ENCODE peak calls at places on chromosomes 11 and 22, in ten cellular contexts. One of them, this sample, is unnamed.

GRCh38 chr11:124961972-124962609 is 8.1 kb downstream of the CCDC15 start:
- DNase-seq in AG09319: peak; percentile 49
- DNase-seq in GM20000: peak; percentile 69
- DNase-seq in spleen: no peak
- DNase-seq in foreskin fibroblast: peak; percentile 88
- DNase-seq in pancreas: no peak
- DNase-seq in kidney: no peak
- DNase-seq in endothelial cell of umbilical vein: peak; percentile 86
- DNase-seq in adrenal gland: no peak
- DNase-seq in endothelial cell: peak; percentile 31
- DNase-seq in this sample: peak; percentile 55

GRCh38 chr22:20065896-20066616 is 14.0 kb upstream of the DGCR8 start:
- DNase-seq in AG09319: no peak
- DNase-seq in GM20000: no peak
- DNase-seq in spleen: no peak
- DNase-seq in foreskin fibroblast: no peak
- DNase-seq in pancreas: no peak
- DNase-seq in kidney: no peak
- DNase-seq in endothelial cell of umbilical vein: no peak
- DNase-seq in adrenal gland: no peak
- DNase-seq in endothelial cell: no peak
- DNase-seq in this sample: no peak

GRCh38 chr11:113701491-113701890 is 4.6 kb downstream of the TMPRSS5 start:
- DNase-seq in AG09319: no peak
- DNase-seq in GM20000: no peak
- DNase-seq in spleen: no peak
- DNase-seq in foreskin fibroblast: no peak
- DNase-seq in pancreas: no peak
- DNase-seq in kidney: no peak
- DNase-seq in endothelial cell of umbilical vein: no peak
- DNase-seq in adrenal gland: no peak
- DNase-seq in endothelial cell: no peak
- DNase-seq in this sample: no peak

GRCh38 chr11:16759857-16760256 is 21.4 kb downstream of the C11orf58 start:
- DNase-seq in AG09319: no peak
- DNase-seq in GM20000: no peak
- DNase-seq in spleen: no peak
- DNase-seq in foreskin fibroblast: no peak
- DNase-seq in pancreas: no peak
- DNase-seq in kidney: no peak
- DNase-seq in endothelial cell of umbilical vein: peak; percentile 75
- DNase-seq in adrenal gland: no peak
- DNase-seq in endothelial cell: no peak
- DNase-seq in this sample: no peak

GRCh38 chr11:132312161-132312560 is 941.7 kb downstream of the NTM start:
- DNase-seq in AG09319: no peak
- DNase-seq in GM20000: no peak
- DNase-seq in spleen: no peak
- DNase-seq in foreskin fibroblast: peak; percentile 64
- DNase-seq in pancreas: no peak
- DNase-seq in kidney: no peak
- DNase-seq in endothelial cell of umbilical vein: no peak
- DNase-seq in adrenal gland: no peak
- DNase-seq in endothelial cell: no peak
- DNase-seq in this sample: peak; percentile 4

GRCh38 chr11:113345978-113346377 is 31.6 kb downstream of the TTC12 start:
- DNase-seq in AG09319: no peak
- DNase-seq in GM20000: no peak
- DNase-seq in spleen: no peak
- DNase-seq in foreskin fibroblast: no peak
- DNase-seq in pancreas: no peak
- DNase-seq in kidney: no peak
- DNase-seq in endothelial cell of umbilical vein: no peak
- DNase-seq in adrenal gland: no peak
- DNase-seq in endothelial cell: no peak
- DNase-seq in this sample: no peak

GRCh38 chr11:20158597-20159257 is 1.5 kb downstream of the DBX1 start:
- DNase-seq in AG09319: no peak
- DNase-seq in GM20000: peak; percentile 56
- DNase-seq in spleen: no peak
- DNase-seq in foreskin fibroblast: peak; percentile 82
- DNase-seq in pancreas: peak; percentile 55
- DNase-seq in kidney: peak; percentile 75
- DNase-seq in endothelial cell of umbilical vein: peak; percentile 60
- DNase-seq in adrenal gland: peak; percentile 72
- DNase-seq in endothelial cell: peak; percentile 81
- DNase-seq in this sample: peak; percentile 4

GRCh38 chr11:30585067-30585891 is 874 bp downstream of the MPPED2 start:
- DNase-seq in AG09319: no peak
- DNase-seq in GM20000: peak; percentile 53
- DNase-seq in spleen: peak; percentile 64
- DNase-seq in foreskin fibroblast: no peak
- DNase-seq in pancreas: peak; percentile 26
- DNase-seq in kidney: peak; percentile 78
- DNase-seq in endothelial cell of umbilical vein: no peak
- DNase-seq in adrenal gland: peak; percentile 54
- DNase-seq in endothelial cell: peak; percentile 46
- DNase-seq in this sample: no peak

GRCh38 chr22:46196268-46196667 is 45.9 kb downstream of the PPARA start:
- DNase-seq in AG09319: no peak
- DNase-seq in GM20000: no peak
- DNase-seq in spleen: no peak
- DNase-seq in foreskin fibroblast: peak; percentile 25
- DNase-seq in pancreas: no peak
- DNase-seq in kidney: no peak
- DNase-seq in endothelial cell of umbilical vein: no peak
- DNase-seq in adrenal gland: peak; percentile 38
- DNase-seq in endothelial cell: no peak
- DNase-seq in this sample: no peak

GRCh38 chr11:115501895-115502589 is 2.2 kb downstream of the CADM1 start:
- DNase-seq in AG09319: no peak
- DNase-seq in GM20000: peak; percentile 27
- DNase-seq in spleen: no peak
- DNase-seq in foreskin fibroblast: no peak
- DNase-seq in pancreas: no peak
- DNase-seq in kidney: no peak
- DNase-seq in endothelial cell of umbilical vein: no peak
- DNase-seq in adrenal gland: no peak
- DNase-seq in endothelial cell: peak; percentile 10
- DNase-seq in this sample: no peak

GRCh38 chr11:17739945-17740338 is 5.4 kb downstream of the KCNC1 start:
- DNase-seq in AG09319: no peak
- DNase-seq in GM20000: no peak
- DNase-seq in spleen: peak; percentile 51
- DNase-seq in foreskin fibroblast: no peak
- DNase-seq in pancreas: no peak
- DNase-seq in kidney: peak; percentile 29
- DNase-seq in endothelial cell of umbilical vein: no peak
- DNase-seq in adrenal gland: no peak
- DNase-seq in endothelial cell: no peak
- DNase-seq in this sample: no peak

GRCh38 chr11:93822359-93822758 is 28.1 kb downstream of the VSTM5 start:
- DNase-seq in AG09319: no peak
- DNase-seq in GM20000: no peak
- DNase-seq in spleen: no peak
- DNase-seq in foreskin fibroblast: no peak
- DNase-seq in pancreas: no peak
- DNase-seq in kidney: no peak
- DNase-seq in endothelial cell of umbilical vein: no peak
- DNase-seq in adrenal gland: no peak
- DNase-seq in endothelial cell: no peak
- DNase-seq in this sample: no peak

DNA sequence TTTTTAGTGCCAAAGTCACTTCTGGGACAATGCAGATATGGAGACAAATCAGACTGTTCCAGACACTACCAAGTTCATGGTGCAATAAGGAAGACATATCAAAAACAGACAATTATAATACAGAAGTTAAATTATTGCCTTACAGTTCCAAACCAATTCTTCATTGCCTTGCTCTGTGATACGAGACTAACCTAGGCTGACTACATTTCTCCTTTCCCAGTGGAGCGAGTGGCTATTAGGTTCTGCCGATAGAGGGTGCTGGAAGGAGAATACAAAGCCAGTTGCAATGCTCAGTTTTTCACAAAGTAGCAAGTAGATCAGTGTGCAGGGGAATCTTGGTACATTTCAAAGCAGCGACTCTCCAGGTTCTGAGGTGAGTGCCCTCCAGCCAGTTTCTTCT is 67.8 kb downstream of the FAM168A start:
- DNase-seq in AG09319: no peak
- DNase-seq in GM20000: no peak
- DNase-seq in spleen: no peak
- DNase-seq in foreskin fibroblast: no peak
- DNase-seq in pancreas: no peak
- DNase-seq in kidney: no peak
- DNase-seq in endothelial cell of umbilical vein: no peak
- DNase-seq in adrenal gland: no peak
- DNase-seq in endothelial cell: peak; percentile 7
- DNase-seq in this sample: no peak
- TF ChIP-seq CTCF in AG09319: peak; percentile 2
- TF ChIP-seq CTCF in GM20000: no peak
- TF ChIP-seq CTCF in spleen: no peak
- TF ChIP-seq CTCF in foreskin fibroblast: peak; percentile 12
- TF ChIP-seq CTCF in pancreas: no peak
- TF ChIP-seq CTCF in kidney: no peak
- TF ChIP-seq CTCF in endothelial cell of umbilical vein: no peak
- TF ChIP-seq CTCF in adrenal gland: no peak
- TF ChIP-seq CTCF in endothelial cell: peak; percentile 43
- TF ChIP-seq CTCF in this sample: peak; percentile 6

GRCh38 chr11:1382831-1383607 is 6.7 kb upstream of the BRSK2 start:
- DNase-seq in AG09319: no peak
- DNase-seq in GM20000: peak; percentile 92
- DNase-seq in spleen: peak; percentile 96
- DNase-seq in foreskin fibroblast: peak; percentile 86
- DNase-seq in pancreas: peak; percentile 80
- DNase-seq in kidney: peak; percentile 95
- DNase-seq in endothelial cell of umbilical vein: peak; percentile 41
- DNase-seq in adrenal gland: peak; percentile 86
- DNase-seq in endothelial cell: peak; percentile 61
- DNase-seq in this sample: no peak
- TF ChIP-seq CTCF in AG09319: no peak
- TF ChIP-seq CTCF in GM20000: no peak
- TF ChIP-seq CTCF in spleen: no peak
- TF ChIP-seq CTCF in foreskin fibroblast: no peak
- TF ChIP-seq CTCF in pancreas: no peak
- TF ChIP-seq CTCF in kidney: no peak
- TF ChIP-seq CTCF in endothelial cell of umbilical vein: no peak
- TF ChIP-seq CTCF in adrenal gland: peak; percentile 16
- TF ChIP-seq CTCF in endothelial cell: no peak
- TF ChIP-seq CTCF in this sample: no peak

GRCh38 chr11:88280673-88281316 is 56.7 kb downstream of the CTSC start:
- DNase-seq in AG09319: no peak
- DNase-seq in GM20000: no peak
- DNase-seq in spleen: no peak
- DNase-seq in foreskin fibroblast: no peak
- DNase-seq in pancreas: no peak
- DNase-seq in kidney: no peak
- DNase-seq in endothelial cell of umbilical vein: peak; percentile 72
- DNase-seq in adrenal gland: peak; percentile 43
- DNase-seq in endothelial cell: no peak
- DNase-seq in this sample: peak; percentile 31

GRCh38 chr11:88284306-88285057 is 53.1 kb downstream of the CTSC start:
- DNase-seq in AG09319: peak; percentile 27
- DNase-seq in GM20000: no peak
- DNase-seq in spleen: no peak
- DNase-seq in foreskin fibroblast: no peak
- DNase-seq in pancreas: no peak
- DNase-seq in kidney: no peak
- DNase-seq in endothelial cell of umbilical vein: peak; percentile 88
- DNase-seq in adrenal gland: no peak
- DNase-seq in endothelial cell: no peak
- DNase-seq in this sample: no peak

GRCh38 chr11:88275636-88276035 is 61.9 kb downstream of the CTSC start:
- DNase-seq in AG09319: no peak
- DNase-seq in GM20000: no peak
- DNase-seq in spleen: no peak
- DNase-seq in foreskin fibroblast: no peak
- DNase-seq in pancreas: no peak
- DNase-seq in kidney: no peak
- DNase-seq in endothelial cell of umbilical vein: no peak
- DNase-seq in adrenal gland: no peak
- DNase-seq in endothelial cell: no peak
- DNase-seq in this sample: no peak

GRCh38 chr11:88282789-88283188 is 54.7 kb downstream of the CTSC start:
- DNase-seq in AG09319: peak; percentile 8
- DNase-seq in GM20000: no peak
- DNase-seq in spleen: no peak
- DNase-seq in foreskin fibroblast: no peak
- DNase-seq in pancreas: no peak
- DNase-seq in kidney: no peak
- DNase-seq in endothelial cell of umbilical vein: no peak
- DNase-seq in adrenal gland: no peak
- DNase-seq in endothelial cell: no peak
- DNase-seq in this sample: no peak

GRCh38 chr11:88281317-88281712 is 56.2 kb downstream of the CTSC start:
- DNase-seq in AG09319: no peak
- DNase-seq in GM20000: no peak
- DNase-seq in spleen: no peak
- DNase-seq in foreskin fibroblast: peak; percentile 24
- DNase-seq in pancreas: no peak
- DNase-seq in kidney: no peak
- DNase-seq in endothelial cell of umbilical vein: no peak
- DNase-seq in adrenal gland: no peak
- DNase-seq in endothelial cell: peak; percentile 5
- DNase-seq in this sample: no peak
- TF ChIP-seq CTCF in AG09319: peak; percentile 30
- TF ChIP-seq CTCF in GM20000: no peak
- TF ChIP-seq CTCF in spleen: no peak
- TF ChIP-seq CTCF in foreskin fibroblast: peak; percentile 15
- TF ChIP-seq CTCF in pancreas: no peak
- TF ChIP-seq CTCF in kidney: no peak
- TF ChIP-seq CTCF in endothelial cell of umbilical vein: no peak
- TF ChIP-seq CTCF in adrenal gland: peak; percentile 54
- TF ChIP-seq CTCF in endothelial cell: no peak
- TF ChIP-seq CTCF in this sample: no peak

GRCh38 chr22:33163815-33164214 is 105.6 kb upstream of the SYN3 start:
- DNase-seq in AG09319: no peak
- DNase-seq in GM20000: no peak
- DNase-seq in spleen: no peak
- DNase-seq in foreskin fibroblast: no peak
- DNase-seq in pancreas: no peak
- DNase-seq in kidney: no peak
- DNase-seq in endothelial cell of umbilical vein: no peak
- DNase-seq in adrenal gland: no peak
- DNase-seq in endothelial cell: no peak
- DNase-seq in this sample: no peak
- TF ChIP-seq CTCF in AG09319: no peak
- TF ChIP-seq CTCF in GM20000: no peak
- TF ChIP-seq CTCF in spleen: no peak
- TF ChIP-seq CTCF in foreskin fibroblast: no peak
- TF ChIP-seq CTCF in pancreas: no peak
- TF ChIP-seq CTCF in kidney: no peak
- TF ChIP-seq CTCF in endothelial cell of umbilical vein: no peak
- TF ChIP-seq CTCF in adrenal gland: no peak
- TF ChIP-seq CTCF in endothelial cell: no peak
- TF ChIP-seq CTCF in this sample: no peak

DNA sequence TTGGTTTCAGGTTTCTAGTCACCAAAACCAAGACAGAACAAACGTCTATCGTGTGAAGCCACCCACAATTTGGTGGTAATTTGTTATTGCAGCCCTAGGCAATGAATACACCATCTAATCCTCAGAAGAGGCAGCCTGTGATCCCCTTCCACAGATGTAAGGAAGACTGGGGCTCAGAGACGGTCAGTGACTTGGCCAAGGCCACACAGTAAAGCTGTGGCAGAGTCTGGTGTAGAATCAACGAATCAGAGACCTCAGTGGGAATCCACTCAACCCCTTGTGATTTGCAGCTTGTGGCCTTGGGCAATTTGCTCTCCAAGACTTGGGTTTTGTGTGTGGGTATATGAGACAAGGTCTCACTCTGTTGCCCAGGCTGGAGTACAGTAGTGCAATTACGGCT is 1.9 kb downstream of the LGALS2 start:
- DNase-seq in AG09319: no peak
- DNase-seq in GM20000: no peak
- DNase-seq in spleen: no peak
- DNase-seq in foreskin fibroblast: no peak
- DNase-seq in pancreas: no peak
- DNase-seq in kidney: no peak
- DNase-seq in endothelial cell of umbilical vein: no peak
- DNase-seq in adrenal gland: no peak
- DNase-seq in endothelial cell: no peak
- DNase-seq in this sample: no peak
- TF ChIP-seq CTCF in AG09319: no peak
- TF ChIP-seq CTCF in GM20000: no peak
- TF ChIP-seq CTCF in spleen: no peak
- TF ChIP-seq CTCF in foreskin fibroblast: no peak
- TF ChIP-seq CTCF in pancreas: no peak
- TF ChIP-seq CTCF in kidney: no peak
- TF ChIP-seq CTCF in endothelial cell of umbilical vein: no peak
- TF ChIP-seq CTCF in adrenal gland: no peak
- TF ChIP-seq CTCF in endothelial cell: no peak
- TF ChIP-seq CTCF in this sample: no peak

This sample was measured in AG09309.